ENCODE peak calls at places on chromosome 18, in six cellular contexts. One of them, this sample, is unnamed.

GRCh38 chr18:51514128-51514527 is 316.6 kb upstream of the MEX3C start:
- DNase-seq in CD8-positive, alpha-beta T cell: no peak
- DNase-seq in mucosa of descending colon: no peak
- DNase-seq in mesothelial cell of epicardium: no peak
- DNase-seq in astrocyte of the spinal cord: no peak
- DNase-seq in tibial artery: no peak
- DNase-seq in this sample: no peak

GRCh38 chr18:65436430-65436829 is 314.4 kb upstream of the CDH7 start:
- DNase-seq in mucosa of descending colon: no peak
- DNase-seq in CD8-positive, alpha-beta T cell: no peak
- DNase-seq in tibial artery: no peak
- DNase-seq in astrocyte of the spinal cord: no peak
- DNase-seq in mesothelial cell of epicardium: no peak
- DNase-seq in this sample: no peak

GRCh38 chr18:67425724-67426123 is 90.8 kb downstream of the DSEL start:
- DNase-seq in CD8-positive, alpha-beta T cell: no peak
- DNase-seq in mucosa of descending colon: no peak
- DNase-seq in tibial artery: no peak
- DNase-seq in mesothelial cell of epicardium: no peak
- DNase-seq in astrocyte of the spinal cord: peak
- DNase-seq in this sample: no peak

GRCh38 chr18:76589309-76589708 is 94.3 kb upstream of the ZNF516 start:
- DNase-seq in mucosa of descending colon: no peak
- DNase-seq in CD8-positive, alpha-beta T cell: no peak
- DNase-seq in mesothelial cell of epicardium: no peak
- DNase-seq in astrocyte of the spinal cord: no peak
- DNase-seq in tibial artery: no peak
- DNase-seq in this sample: no peak

GRCh38 chr18:41875094-41875780 is 79.8 kb upstream of the PIK3C3 start:
- DNase-seq in tibial artery: no peak
- DNase-seq in mesothelial cell of epicardium: no peak
- DNase-seq in mucosa of descending colon: no peak
- DNase-seq in CD8-positive, alpha-beta T cell: no peak
- DNase-seq in astrocyte of the spinal cord: peak
- DNase-seq in this sample: no peak

GRCh38 chr18:40159141-40160017 is 1795.7 kb upstream of the PIK3C3 start:
- DNase-seq in mucosa of descending colon: no peak
- DNase-seq in astrocyte of the spinal cord: peak
- DNase-seq in CD8-positive, alpha-beta T cell: no peak
- DNase-seq in tibial artery: no peak
- DNase-seq in mesothelial cell of epicardium: no peak
- DNase-seq in this sample: no peak

GRCh38 chr18:37180086-37180485 is 351.2 kb downstream of the KIAA1328 start:
- DNase-seq in tibial artery: no peak
- DNase-seq in mesothelial cell of epicardium: no peak
- DNase-seq in CD8-positive, alpha-beta T cell: no peak
- DNase-seq in mucosa of descending colon: no peak
- DNase-seq in astrocyte of the spinal cord: no peak
- DNase-seq in this sample: no peak

GRCh38 chr18:8705941-8706544 is 687 bp downstream of the MTCL1 start:
- DNase-seq in CD8-positive, alpha-beta T cell: peak
- DNase-seq in mesothelial cell of epicardium: peak
- DNase-seq in mucosa of descending colon: no peak
- DNase-seq in tibial artery: no peak
- DNase-seq in astrocyte of the spinal cord: no peak
- DNase-seq in this sample: no peak

GRCh38 chr18:62959481-62959880 is 244.1 kb downstream of the PHLPP1 start:
- DNase-seq in mucosa of descending colon: no peak
- DNase-seq in mesothelial cell of epicardium: no peak
- DNase-seq in astrocyte of the spinal cord: no peak
- DNase-seq in tibial artery: no peak
- DNase-seq in CD8-positive, alpha-beta T cell: no peak
- DNase-seq in this sample: no peak

GRCh38 chr18:23875966-23876365 is 138.6 kb upstream of the TTC39C start:
- DNase-seq in astrocyte of the spinal cord: no peak
- DNase-seq in mucosa of descending colon: no peak
- DNase-seq in tibial artery: no peak
- DNase-seq in CD8-positive, alpha-beta T cell: no peak
- DNase-seq in mesothelial cell of epicardium: no peak
- DNase-seq in this sample: no peak

GRCh38 chr18:80009661-80010550 is 21.5 kb upstream of the TXNL4A start:
- DNase-seq in tibial artery: peak
- DNase-seq in astrocyte of the spinal cord: peak
- DNase-seq in mesothelial cell of epicardium: no peak
- DNase-seq in CD8-positive, alpha-beta T cell: no peak
- DNase-seq in mucosa of descending colon: peak
- DNase-seq in this sample: no peak